ENCODE peak calls at places on chromosomes 7 and 10, in six cellular contexts. One of them, this sample, is unnamed.

GRCh38 chr10:77290528-77291155 is 347.0 kb downstream of the KCNMA1 start:
- DNase-seq in AG10803: peak; percentile 98
- DNase-seq in pancreas: no peak
- DNase-seq in hepatocyte: peak; percentile 32
- DNase-seq in H9: no peak
- DNase-seq in fibroblast of lung: peak; percentile 55
- DNase-seq in this sample: peak; percentile 36

GRCh38 chr7:35630024-35630423 is 64.9 kb downstream of the HERPUD2 start:
- DNase-seq in hepatocyte: no peak
- DNase-seq in pancreas: no peak
- DNase-seq in H9: no peak
- DNase-seq in AG10803: no peak
- DNase-seq in fibroblast of lung: no peak
- DNase-seq in this sample: no peak

GRCh38 chr10:12699258-12699700 is 302.2 kb downstream of the CCDC3 start:
- DNase-seq in fibroblast of lung: no peak
- DNase-seq in hepatocyte: peak; percentile 33
- DNase-seq in H9: no peak
- DNase-seq in AG10803: peak; percentile 82
- DNase-seq in pancreas: peak; percentile 69
- DNase-seq in this sample: no peak

GRCh38 chr10:97385565-97385964 is 15.6 kb downstream of the RRP12 start:
- DNase-seq in hepatocyte: no peak
- DNase-seq in AG10803: no peak
- DNase-seq in fibroblast of lung: no peak
- DNase-seq in pancreas: no peak
- DNase-seq in H9: no peak
- DNase-seq in this sample: no peak

GRCh38 chr7:157404002-157404401 is 67.2 kb downstream of the DNAJB6 start:
- DNase-seq in AG10803: no peak
- DNase-seq in pancreas: no peak
- DNase-seq in hepatocyte: no peak
- DNase-seq in H9: no peak
- DNase-seq in fibroblast of lung: no peak
- DNase-seq in this sample: no peak

GRCh38 chr7:12783421-12783820 is 96.0 kb downstream of the ARL4A start:
- DNase-seq in AG10803: no peak
- DNase-seq in hepatocyte: no peak
- DNase-seq in fibroblast of lung: peak; percentile 50
- DNase-seq in pancreas: no peak
- DNase-seq in H9: no peak
- DNase-seq in this sample: no peak

GRCh38 chr10:63629363-63630084 is 108.3 kb downstream of the REEP3 start:
- DNase-seq in AG10803: peak; percentile 99
- DNase-seq in hepatocyte: peak; percentile 97
- DNase-seq in H9: peak; percentile 97
- DNase-seq in pancreas: peak; percentile 96
- DNase-seq in fibroblast of lung: peak; percentile 99
- DNase-seq in this sample: peak; percentile 98

GRCh38 chr7:123494193-123494796 is 40.1 kb downstream of the IQUB start:
- DNase-seq in pancreas: peak; percentile 17
- DNase-seq in fibroblast of lung: peak; percentile 60
- DNase-seq in AG10803: peak; percentile 35
- DNase-seq in H9: no peak
- DNase-seq in hepatocyte: peak; percentile 62
- DNase-seq in this sample: no peak

GRCh38 chr7:3063016-3063753 is 19.5 kb upstream of the CARD11 start:
- DNase-seq in fibroblast of lung: no peak
- DNase-seq in AG10803: no peak
- DNase-seq in pancreas: no peak
- DNase-seq in hepatocyte: no peak
- DNase-seq in H9: no peak
- DNase-seq in this sample: no peak

GRCh38 chr10:44591911-44592310 is 207.0 kb upstream of the CXCL12 start:
- DNase-seq in pancreas: no peak
- DNase-seq in H9: no peak
- DNase-seq in hepatocyte: no peak
- DNase-seq in AG10803: no peak
- DNase-seq in fibroblast of lung: no peak
- DNase-seq in this sample: no peak

GRCh38 chr7:115340828-115341227 is 418.9 kb downstream of the MDFIC start:
- DNase-seq in H9: no peak
- DNase-seq in pancreas: no peak
- DNase-seq in hepatocyte: no peak
- DNase-seq in AG10803: peak; percentile 66
- DNase-seq in fibroblast of lung: peak; percentile 89
- DNase-seq in this sample: no peak

GRCh38 chr10:74227697-74228424 is 76.8 kb downstream of the ADK start:
- DNase-seq in fibroblast of lung: peak; percentile 24
- DNase-seq in hepatocyte: no peak
- DNase-seq in AG10803: peak; percentile 55
- DNase-seq in H9: no peak
- DNase-seq in pancreas: no peak
- DNase-seq in this sample: no peak

GRCh38 chr7:98626393-98627061 is 9.4 kb downstream of the NPTX2 start:
- DNase-seq in pancreas: no peak
- DNase-seq in H9: peak; percentile 48
- DNase-seq in AG10803: no peak
- DNase-seq in fibroblast of lung: no peak
- DNase-seq in hepatocyte: no peak
- DNase-seq in this sample: no peak

DNA sequence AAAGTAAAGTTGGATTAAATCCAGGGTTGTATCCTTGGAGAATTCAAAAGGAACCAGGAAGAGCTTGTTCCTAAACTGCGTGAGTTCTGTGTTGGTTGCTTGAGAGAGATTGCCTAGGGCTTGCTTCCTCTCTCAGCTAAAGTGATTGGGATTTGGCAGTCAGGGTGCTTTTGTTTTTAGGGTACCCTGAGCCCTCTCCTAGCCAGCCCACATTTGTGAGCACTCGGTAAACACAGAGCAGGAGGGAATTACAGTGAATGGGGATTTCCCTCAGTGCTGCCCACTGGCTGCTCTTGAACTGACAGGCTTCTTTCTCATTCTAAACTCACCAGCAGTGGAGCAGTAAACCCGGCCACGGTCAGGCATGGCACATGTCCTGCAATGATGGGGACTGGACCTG is 146.9 kb downstream of the TPST1 start:
- DNase-seq in pancreas: no peak
- DNase-seq in AG10803: no peak
- DNase-seq in hepatocyte: peak; percentile 25
- DNase-seq in fibroblast of lung: no peak
- DNase-seq in H9: peak; percentile 55
- DNase-seq in this sample: no peak
- TF ChIP-seq CTCF in pancreas: no peak
- TF ChIP-seq CTCF in AG10803: no peak
- TF ChIP-seq CTCF in hepatocyte: no peak
- TF ChIP-seq CTCF in fibroblast of lung: no peak
- TF ChIP-seq CTCF in H9: no peak
- TF ChIP-seq CTCF in this sample: no peak

GRCh38 chr7:18241543-18242231 is 214.0 kb upstream of the PRPS1L1 start:
- DNase-seq in pancreas: no peak
- DNase-seq in AG10803: no peak
- DNase-seq in hepatocyte: no peak
- DNase-seq in fibroblast of lung: no peak
- DNase-seq in H9: peak; percentile 30
- DNase-seq in this sample: no peak
- TF ChIP-seq CTCF in pancreas: no peak
- TF ChIP-seq CTCF in AG10803: no peak
- TF ChIP-seq CTCF in hepatocyte: no peak
- TF ChIP-seq CTCF in fibroblast of lung: no peak
- TF ChIP-seq CTCF in H9: peak; percentile 60
- TF ChIP-seq CTCF in this sample: peak; percentile 13

GRCh38 chr10:127815147-127815546 is 77.6 kb downstream of the CLRN3 start:
- DNase-seq in H9: no peak
- DNase-seq in pancreas: no peak
- DNase-seq in AG10803: no peak
- DNase-seq in hepatocyte: no peak
- DNase-seq in fibroblast of lung: no peak
- DNase-seq in this sample: no peak

GRCh38 chr10:127813290-127813689 is 76.3 kb downstream of the FOXI2 start:
- DNase-seq in pancreas: no peak
- DNase-seq in AG10803: no peak
- DNase-seq in H9: no peak
- DNase-seq in hepatocyte: no peak
- DNase-seq in fibroblast of lung: no peak
- DNase-seq in this sample: no peak
- TF ChIP-seq CTCF in pancreas: no peak
- TF ChIP-seq CTCF in AG10803: no peak
- TF ChIP-seq CTCF in H9: peak; percentile 70
- TF ChIP-seq CTCF in hepatocyte: peak; percentile 52
- TF ChIP-seq CTCF in fibroblast of lung: no peak
- TF ChIP-seq CTCF in this sample: peak; percentile 21

GRCh38 chr10:100835810-100836209 is 77.0 kb upstream of the SLF2 start:
- DNase-seq in hepatocyte: no peak
- DNase-seq in H9: no peak
- DNase-seq in fibroblast of lung: no peak
- DNase-seq in pancreas: no peak
- DNase-seq in AG10803: no peak
- DNase-seq in this sample: no peak
- TF ChIP-seq CTCF in hepatocyte: no peak
- TF ChIP-seq CTCF in H9: no peak
- TF ChIP-seq CTCF in fibroblast of lung: no peak
- TF ChIP-seq CTCF in pancreas: no peak
- TF ChIP-seq CTCF in AG10803: no peak
- TF ChIP-seq CTCF in this sample: no peak

DNA sequence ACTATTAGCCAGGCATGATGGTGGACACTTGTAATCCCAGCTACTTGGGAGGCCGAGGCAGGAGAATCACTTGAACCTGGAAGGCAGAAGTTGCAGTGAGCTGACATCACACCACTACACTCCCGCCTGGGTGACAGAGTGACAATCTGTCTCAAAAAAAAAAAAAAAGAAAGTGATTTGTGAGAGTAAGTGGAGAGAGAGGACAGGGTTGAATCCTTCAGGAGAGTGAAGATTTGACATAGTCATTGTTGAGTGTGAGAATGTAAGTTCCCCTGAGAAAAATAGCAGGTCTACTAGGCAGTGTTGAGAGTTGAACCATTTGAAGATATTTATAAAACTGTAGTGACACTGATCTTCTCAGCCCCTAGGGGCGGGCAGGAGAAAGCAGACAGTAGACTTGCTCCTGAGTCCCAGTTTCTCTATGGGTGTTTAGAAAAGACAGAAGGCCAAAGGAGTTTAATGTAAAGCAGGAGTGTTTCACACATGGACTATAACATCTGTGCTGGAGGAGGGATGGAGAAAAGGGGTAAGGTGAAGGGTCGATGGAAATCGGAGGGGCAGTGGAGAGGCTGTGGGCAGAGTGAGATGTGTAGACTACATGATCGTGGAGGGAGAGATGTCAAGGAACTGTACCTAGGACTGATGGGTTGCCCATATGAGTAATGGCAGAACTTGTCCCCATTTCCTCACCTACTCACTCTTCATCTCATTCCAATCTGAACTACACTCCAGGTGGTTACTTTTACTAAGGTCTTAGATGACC is 13.7 kb upstream of the LAMB4 start:
- DNase-seq in hepatocyte: no peak
- DNase-seq in AG10803: no peak
- DNase-seq in pancreas: no peak
- DNase-seq in H9: no peak
- DNase-seq in fibroblast of lung: no peak
- DNase-seq in this sample: no peak
- TF ChIP-seq CTCF in hepatocyte: no peak
- TF ChIP-seq CTCF in AG10803: no peak
- TF ChIP-seq CTCF in pancreas: no peak
- TF ChIP-seq CTCF in H9: peak; percentile 30
- TF ChIP-seq CTCF in fibroblast of lung: no peak
- TF ChIP-seq CTCF in this sample: no peak

GRCh38 chr10:112634096-112634830 is 187.2 kb downstream of the VTI1A start:
- DNase-seq in pancreas: no peak
- DNase-seq in hepatocyte: no peak
- DNase-seq in AG10803: peak; percentile 49
- DNase-seq in H9: no peak
- DNase-seq in fibroblast of lung: peak; percentile 14
- DNase-seq in this sample: no peak

GRCh38 chr10:112628951-112629604 is 182.1 kb downstream of the VTI1A start:
- DNase-seq in fibroblast of lung: no peak
- DNase-seq in hepatocyte: no peak
- DNase-seq in H9: no peak
- DNase-seq in pancreas: no peak
- DNase-seq in AG10803: no peak
- DNase-seq in this sample: no peak

DNA sequence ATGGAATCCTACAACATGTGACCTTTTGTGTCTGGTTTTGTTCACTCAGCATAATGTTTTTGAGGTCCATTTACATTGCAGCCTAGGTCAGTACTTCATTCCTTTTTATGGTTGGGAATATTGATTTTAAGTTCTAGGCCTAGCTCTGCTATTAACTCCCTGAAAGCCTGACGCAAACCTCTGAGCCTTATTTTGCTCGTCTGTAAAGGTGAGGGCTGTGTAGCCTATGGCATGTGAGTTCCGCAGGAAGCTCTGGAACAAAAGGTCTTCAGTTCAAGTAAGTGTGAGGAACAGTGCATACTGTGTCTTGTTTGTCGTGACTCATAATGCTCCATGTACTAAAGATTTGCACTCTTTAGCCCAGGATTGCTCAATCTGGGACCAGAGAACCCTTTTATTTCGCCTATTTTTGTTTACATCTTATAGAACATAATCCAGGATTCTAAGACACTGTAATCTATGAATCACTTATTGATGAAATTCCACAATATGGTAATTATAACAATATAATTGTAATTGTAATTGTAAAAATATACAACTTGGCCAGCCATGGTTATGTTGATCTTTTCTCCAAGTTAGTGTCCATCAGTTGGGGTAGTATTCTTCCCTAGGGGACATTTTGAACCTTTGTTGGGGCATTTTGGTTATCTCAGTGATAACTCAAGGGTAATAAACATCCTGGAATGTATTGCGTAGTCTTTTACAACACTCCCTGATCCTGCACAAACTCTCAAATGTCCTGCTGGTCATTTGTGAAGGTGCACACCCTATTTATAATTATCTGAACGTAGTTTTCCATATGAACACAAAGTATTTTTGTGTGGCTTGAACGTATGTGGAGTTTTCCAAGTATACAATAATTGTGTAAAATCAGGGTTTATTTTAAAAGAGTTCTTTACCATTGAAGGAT is 184.7 kb downstream of the VTI1A start:
- DNase-seq in pancreas: no peak
- DNase-seq in hepatocyte: peak; percentile 61
- DNase-seq in AG10803: no peak
- DNase-seq in fibroblast of lung: peak; percentile 75
- DNase-seq in H9: no peak
- DNase-seq in this sample: peak; percentile 62
- TF ChIP-seq CTCF in pancreas: no peak
- TF ChIP-seq CTCF in hepatocyte: no peak
- TF ChIP-seq CTCF in AG10803: no peak
- TF ChIP-seq CTCF in fibroblast of lung: no peak
- TF ChIP-seq CTCF in H9: no peak
- TF ChIP-seq CTCF in this sample: no peak

This sample was measured in Caco-2.